ENCODE peak calls at places on chromosomes 1 and 21, in six cellular contexts. V, D, B, N, F and W are unnamed samples.

GRCh38 chr1:210692796-210693195 is 364.1 kb downstream of the HHAT start:
- DNase-seq in V (no peak), D (no peak), B (no peak), N (no peak), F (no peak), W (no peak)

GRCh38 chr1:116078699-116079223 is 32.4 kb upstream of the MAB21L3 start:
- DNase-seq in V (no peak), D (no peak), B (no peak), N (no peak), F (peak), W (no peak)

GRCh38 chr1:47452426-47452825 is 14.6 kb downstream of the FOXD2 start:
- DNase-seq in V (no peak), D (no peak), B (no peak), N (no peak), F (no peak), W (no peak)

GRCh38 chr1:32772281-32773017 is 44.7 kb downstream of the YARS1 start:
- DNase-seq in V (no peak), D (no peak), B (no peak), N (no peak), F (no peak), W (no peak)

GRCh38 chr1:107413951-107414350 is 273.1 kb downstream of the NTNG1 start:
- DNase-seq in V (no peak), D (no peak), B (no peak), N (no peak), F (no peak), W (no peak)

GRCh38 chr1:32184639-32185038 is 5.2 kb downstream of the TXLNA start:
- DNase-seq in V (no peak), D (no peak), B (no peak), N (no peak), F (no peak), W (no peak)

GRCh38 chr1:30375156-30375555 is 348.2 kb downstream of the MATN1 start:
- DNase-seq in V (no peak), D (no peak), B (no peak), N (no peak), F (peak), W (no peak)

GRCh38 chr1:58874757-58875755 is 91.2 kb upstream of the JUN start:
- DNase-seq in V (no peak), D (no peak), B (no peak), N (peak), F (no peak), W (no peak)

GRCh38 chr1:60571811-60572210 is 498.2 kb upstream of the C1orf87 start:
- DNase-seq in V (no peak), D (no peak), B (no peak), N (no peak), F (no peak), W (no peak)

GRCh38 chr21:38494688-38495087 is 3.6 kb downstream of the ERG start:
- DNase-seq in V (no peak), D (no peak), B (no peak), N (no peak), F (no peak), W (no peak)

GRCh38 chr1:192491804-192492554 is 83.6 kb upstream of the RGS1 start:
- DNase-seq in V (no peak), D (no peak), B (no peak), N (no peak), F (no peak), W (no peak)

GRCh38 chr1:12415239-12415543 is 185.4 kb downstream of the VPS13D start:
- DNase-seq in V (no peak), D (no peak), B (no peak), N (no peak), F (no peak), W (no peak)

GRCh38 chr1:160951443-160952128 is 3.0 kb downstream of the ITLN2 start:
- DNase-seq in V (peak), D (peak), B (peak), N (peak), F (peak), W (peak)

DNA sequence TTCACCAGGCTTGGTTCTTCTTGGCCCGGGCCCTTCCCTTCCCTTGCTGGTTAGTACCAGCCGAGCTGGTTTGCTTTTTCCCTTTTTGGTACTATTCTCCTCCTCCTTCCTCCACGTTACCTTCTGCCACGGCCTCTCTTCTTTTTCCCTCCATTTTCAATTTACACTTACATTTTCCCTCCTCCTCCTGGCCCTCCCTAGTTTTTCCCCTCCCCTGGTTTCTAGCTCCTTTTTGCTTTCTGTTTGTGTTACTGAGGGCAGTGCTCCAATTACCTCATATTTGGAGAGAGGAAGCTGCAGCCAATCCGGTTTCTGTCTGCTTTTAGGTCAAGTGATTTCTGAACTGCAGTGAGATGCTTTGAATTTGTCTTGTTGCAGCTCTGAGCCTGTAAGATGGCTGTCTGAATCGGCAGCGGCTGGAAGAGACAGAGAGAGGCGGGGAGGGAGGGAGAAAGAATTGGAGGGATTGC is 63.7 kb downstream of the MACF1 start:
- DNase-seq in V (peak), D (no peak), B (peak), N (no peak), F (peak), W (peak)
- TF ChIP-seq POLR2A in V (no peak), D (no peak), B (no peak), N (no peak), F (no peak), W (no peak)

DNA sequence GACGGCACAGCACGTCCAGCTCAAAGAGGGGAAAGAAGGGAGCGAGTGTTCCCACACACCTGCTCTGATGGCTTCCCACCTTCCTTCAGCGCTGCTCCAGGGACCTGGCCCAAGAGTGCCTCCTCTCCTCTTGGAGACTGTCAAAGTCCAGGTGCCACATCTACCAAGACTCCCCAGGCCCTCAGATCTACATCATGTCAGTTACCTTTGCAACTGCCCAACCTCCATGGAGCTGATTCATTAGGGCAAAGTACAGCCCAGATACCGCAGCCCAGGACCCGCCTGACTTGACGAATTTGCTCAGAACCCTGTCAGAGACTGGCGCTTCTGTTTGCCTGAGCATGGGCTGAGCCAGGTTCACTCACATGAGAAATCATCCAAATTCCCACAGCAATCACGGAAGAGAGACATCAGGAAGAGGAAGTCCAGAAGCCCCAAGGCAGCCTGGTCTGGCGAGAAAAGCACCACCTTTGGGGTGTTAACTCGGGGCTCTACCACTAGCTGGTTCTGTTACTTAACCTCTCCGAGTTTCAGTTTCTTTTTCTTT is at the start of gene SEC16B:
- DNase-seq in V (no peak), D (peak), B (no peak), N (peak), F (no peak), W (no peak)
- TF ChIP-seq POLR2A in V (no peak), D (no peak), B (no peak), N (peak), F (no peak), W (no peak)

DNA sequence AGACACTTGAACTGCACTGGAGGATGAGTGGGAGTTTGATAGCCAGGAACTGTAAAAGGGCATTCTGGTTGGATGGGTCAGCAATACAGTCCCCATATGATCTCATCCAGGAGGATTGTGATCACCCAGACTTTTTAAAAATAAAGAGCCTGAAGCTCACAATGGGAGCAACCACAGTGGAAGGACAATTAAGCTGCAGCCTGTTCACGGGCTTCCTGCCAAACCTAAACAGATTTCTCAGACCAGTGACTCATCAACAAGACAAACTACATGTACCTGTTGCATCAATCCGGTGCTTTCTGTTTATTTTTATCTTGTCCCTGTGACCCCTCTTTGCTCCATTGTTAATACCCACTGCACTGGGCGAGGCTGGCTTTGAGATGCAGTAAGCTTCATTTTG is 52.3 kb downstream of the PAPPA2 start:
- DNase-seq in V (no peak), D (no peak), B (peak), N (peak), F (no peak), W (peak)
- TF ChIP-seq POLR2A in V (no peak), D (no peak), B (no peak), N (no peak), F (no peak), W (no peak)

GRCh38 chr1:66644331-66644730 is 107.9 kb upstream of the DYNLT5 start:
- DNase-seq in V (no peak), D (no peak), B (no peak), N (no peak), F (no peak), W (no peak)

GRCh38 chr1:66642992-66643391 is 109.0 kb downstream of the SGIP1 start:
- DNase-seq in V (no peak), D (no peak), B (no peak), N (no peak), F (no peak), W (no peak)

GRCh38 chr1:66637146-66637545 is 103.2 kb downstream of the SGIP1 start:
- DNase-seq in V (no peak), D (no peak), B (no peak), N (no peak), F (no peak), W (no peak)

GRCh38 chr1:66641851-66642473 is 108.0 kb downstream of the SGIP1 start:
- DNase-seq in V (no peak), D (no peak), B (no peak), N (no peak), F (no peak), W (no peak)
- TF ChIP-seq POLR2A in V (no peak), D (no peak), B (no peak), N (no peak), F (no peak), W (no peak)

GRCh38 chr1:86914635-86914997 is at the start of gene HS2ST1:
- DNase-seq in V (no peak), D (peak), B (no peak), N (no peak), F (no peak), W (no peak)
- TF ChIP-seq POLR2A in V (peak), D (peak), B (peak), N (peak), F (no peak), W (peak)

GRCh38 chr1:19514391-19514831 is 29.1 kb upstream of the CAPZB start:
- DNase-seq in V (no peak), D (no peak), B (no peak), N (no peak), F (peak), W (no peak)
- TF ChIP-seq POLR2A in V (no peak), D (no peak), B (no peak), N (no peak), F (no peak), W (no peak)